ENCODE peak calls at places on chromosomes 5 and 9, in four cellular contexts. One of them, this sample, is unnamed.

GRCh38 chr5:15763754-15764153 is 263.8 kb downstream of the FBXL7 start:
- DNase-seq in HL-60: no peak
- DNase-seq in K562: no peak
- DNase-seq in GM12878: no peak
- DNase-seq in this sample: no peak

GRCh38 chr5:154421868-154422267 is 23.9 kb upstream of the SAP30L start:
- DNase-seq in K562: peak; percentile 59
- DNase-seq in GM12878: no peak
- DNase-seq in HL-60: no peak
- DNase-seq in this sample: no peak

GRCh38 chr9:138052635-138053320 is 175.2 kb downstream of the CACNA1B start:
- DNase-seq in GM12878: no peak
- DNase-seq in HL-60: no peak
- DNase-seq in K562: no peak
- DNase-seq in this sample: no peak

GRCh38 chr5:64939772-64940510 is 171.2 kb downstream of the CWC27 start:
- DNase-seq in K562: no peak
- DNase-seq in HL-60: no peak
- DNase-seq in GM12878: no peak
- DNase-seq in this sample: no peak

GRCh38 chr9:121609845-121610637 is 41.4 kb upstream of the DAB2IP start:
- DNase-seq in K562: no peak
- DNase-seq in GM12878: no peak
- DNase-seq in HL-60: no peak
- DNase-seq in this sample: no peak

GRCh38 chr5:80399553-80400239 is 8.2 kb upstream of the ZFYVE16 start:
- DNase-seq in K562: peak; percentile 11
- DNase-seq in GM12878: peak; percentile 43
- DNase-seq in HL-60: peak; percentile 16
- DNase-seq in this sample: no peak

GRCh38 chr5:93433422-93433821 is 147.6 kb downstream of the NR2F1-AS1 start:
- DNase-seq in GM12878: no peak
- DNase-seq in HL-60: no peak
- DNase-seq in K562: no peak
- DNase-seq in this sample: no peak

GRCh38 chr5:79850941-79851693 is 139.9 kb downstream of the MTX3 start:
- DNase-seq in K562: no peak
- DNase-seq in HL-60: no peak
- DNase-seq in GM12878: no peak
- DNase-seq in this sample: no peak

GRCh38 chr9:122168356-122168755 is 8.6 kb downstream of the MORN5 start:
- DNase-seq in GM12878: no peak
- DNase-seq in HL-60: no peak
- DNase-seq in K562: no peak
- DNase-seq in this sample: no peak

GRCh38 chr5:177511181-177511580 is 1.6 kb upstream of the DOK3 start:
- DNase-seq in GM12878: no peak
- DNase-seq in HL-60: no peak
- DNase-seq in K562: no peak
- DNase-seq in this sample: no peak

GRCh38 chr5:154513669-154514084 is 35.6 kb upstream of the HAND1 start:
- DNase-seq in K562: no peak
- DNase-seq in HL-60: no peak
- DNase-seq in GM12878: peak; percentile 61
- DNase-seq in this sample: no peak

GRCh38 chr5:134533115-134533815 is 7.8 kb downstream of the JADE2 start:
- DNase-seq in GM12878: no peak
- DNase-seq in K562: no peak
- DNase-seq in HL-60: no peak
- DNase-seq in this sample: no peak

GRCh38 chr5:175867587-175868347 is 3.6 kb upstream of the CPLX2 start:
- DNase-seq in GM12878: no peak
- DNase-seq in K562: peak; percentile 35
- DNase-seq in HL-60: peak; percentile 19
- DNase-seq in this sample: no peak

GRCh38 chr9:20479419-20480155 is 142.7 kb downstream of the MLLT3 start:
- DNase-seq in HL-60: peak; percentile 1
- DNase-seq in GM12878: peak; percentile 44
- DNase-seq in K562: no peak
- DNase-seq in this sample: no peak

GRCh38 chr9:71816782-71817549 is 48.7 kb upstream of the CEMIP2 start:
- DNase-seq in GM12878: no peak
- DNase-seq in K562: no peak
- DNase-seq in HL-60: no peak
- DNase-seq in this sample: no peak

GRCh38 chr5:165457854-165458481 is 1952.5 kb downstream of the MAT2B start:
- DNase-seq in K562: no peak
- DNase-seq in HL-60: peak; percentile 58
- DNase-seq in GM12878: no peak
- DNase-seq in this sample: no peak

GRCh38 chr5:111747336-111747735 is 9.7 kb downstream of the NREP start:
- DNase-seq in K562: no peak
- DNase-seq in GM12878: no peak
- DNase-seq in HL-60: no peak
- DNase-seq in this sample: no peak

GRCh38 chr5:141476132-141476909 is 555 bp downstream of the PCDHGC3 start:
- DNase-seq in GM12878: no peak
- DNase-seq in HL-60: peak; percentile 17
- DNase-seq in K562: no peak
- DNase-seq in this sample: no peak

GRCh38 chr5:150627731-150628545 is 12.5 kb upstream of the SYNPO start:
- DNase-seq in K562: no peak
- DNase-seq in GM12878: no peak
- DNase-seq in HL-60: peak; percentile 18
- DNase-seq in this sample: no peak

GRCh38 chr9:121279841-121280388 is 12.0 kb downstream of the GSN start:
- DNase-seq in K562: no peak
- DNase-seq in GM12878: no peak
- DNase-seq in HL-60: no peak
- DNase-seq in this sample: no peak

GRCh38 chr5:141483842-141484241 is 988 bp upstream of the PCDHGC4 start:
- DNase-seq in GM12878: no peak
- DNase-seq in K562: no peak
- DNase-seq in HL-60: no peak
- DNase-seq in this sample: no peak

GRCh38 chr9:37997636-37998374 is 71.2 kb downstream of the SHB start:
- DNase-seq in GM12878: no peak
- DNase-seq in K562: no peak
- DNase-seq in HL-60: no peak
- DNase-seq in this sample: no peak

GRCh38 chr5:9927106-9927505 is 297.0 kb upstream of the TAS2R1 start:
- DNase-seq in GM12878: no peak
- DNase-seq in K562: no peak
- DNase-seq in HL-60: no peak
- DNase-seq in this sample: no peak

DNA sequence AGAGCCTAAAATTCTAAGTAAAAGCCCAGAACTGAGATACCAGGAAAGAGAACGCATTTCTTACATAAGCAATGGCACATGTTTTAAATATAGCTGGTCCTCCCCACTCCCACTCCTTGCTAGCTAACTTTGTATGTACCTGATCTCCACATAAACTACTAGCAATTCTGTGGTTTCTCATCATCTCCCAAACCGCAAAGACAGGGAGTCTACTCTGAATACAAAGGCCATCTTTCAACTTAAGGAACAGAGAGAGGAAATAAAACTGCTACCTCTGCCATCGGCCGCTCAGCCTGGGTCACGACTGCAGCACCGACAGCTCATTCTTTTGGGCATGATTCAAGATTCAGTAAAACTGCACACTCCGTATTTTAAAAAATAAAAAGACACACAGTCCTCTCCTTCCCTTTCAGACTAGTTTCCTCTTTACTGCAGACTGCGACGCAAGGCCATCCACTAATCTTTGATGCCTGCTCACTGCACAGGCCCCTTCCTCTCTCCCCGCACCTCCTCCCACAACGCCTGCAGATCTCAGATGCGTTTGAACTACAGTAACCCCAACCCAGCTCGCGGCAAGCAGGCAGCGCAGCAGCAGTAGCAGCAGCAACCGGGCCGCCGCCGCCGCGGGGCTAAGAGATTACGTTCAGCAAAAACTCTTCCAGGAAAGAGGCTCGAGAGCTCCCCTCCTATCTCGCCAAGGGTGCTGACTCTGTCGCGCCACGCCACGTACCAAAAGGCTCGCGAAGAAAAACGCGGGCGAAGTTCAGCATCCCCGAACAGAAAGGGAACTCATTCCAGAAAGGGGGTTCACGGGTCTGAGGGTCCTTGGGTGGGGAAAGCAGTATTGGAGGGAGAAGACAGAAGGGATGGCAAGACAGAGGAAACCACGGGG is 1.5 kb downstream of the RNF145 start:
- DNase-seq in HL-60: peak; percentile 93
- DNase-seq in K562: peak; percentile 48
- DNase-seq in GM12878: peak; percentile 47
- DNase-seq in this sample: peak; percentile 31
- TF ChIP-seq SPI1 in HL-60: peak; percentile 60
- TF ChIP-seq SPI1 in K562: peak; percentile 72
- TF ChIP-seq SPI1 in GM12878: peak; percentile 2
- TF ChIP-seq SPI1 in this sample: no peak

DNA sequence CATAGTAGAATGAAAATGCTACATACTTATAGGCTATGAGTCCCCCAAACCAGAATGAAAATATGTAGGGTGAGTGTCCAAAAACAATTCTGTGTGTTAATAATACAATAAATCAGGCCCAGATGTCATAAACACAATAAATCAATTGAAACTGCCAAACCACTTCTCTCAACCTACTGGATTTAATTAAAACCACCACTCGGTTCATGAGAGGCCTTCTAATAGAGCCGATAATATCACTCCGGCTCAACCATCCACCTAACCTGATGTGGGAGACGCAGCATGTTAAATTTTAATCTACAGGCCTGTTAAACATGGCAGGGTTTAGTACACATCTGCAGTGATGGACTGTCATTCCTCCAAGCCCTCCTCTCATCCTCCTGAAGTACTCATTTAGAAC is 734.5 kb upstream of the ZNF608 start:
- DNase-seq in GM12878: no peak
- DNase-seq in K562: no peak
- DNase-seq in HL-60: no peak
- DNase-seq in this sample: no peak
- TF ChIP-seq POLR2AphosphoS5 in GM12878: no peak
- TF ChIP-seq POLR2AphosphoS5 in K562: no peak
- TF ChIP-seq POLR2AphosphoS5 in HL-60: no peak
- TF ChIP-seq POLR2AphosphoS5 in this sample: no peak

DNA sequence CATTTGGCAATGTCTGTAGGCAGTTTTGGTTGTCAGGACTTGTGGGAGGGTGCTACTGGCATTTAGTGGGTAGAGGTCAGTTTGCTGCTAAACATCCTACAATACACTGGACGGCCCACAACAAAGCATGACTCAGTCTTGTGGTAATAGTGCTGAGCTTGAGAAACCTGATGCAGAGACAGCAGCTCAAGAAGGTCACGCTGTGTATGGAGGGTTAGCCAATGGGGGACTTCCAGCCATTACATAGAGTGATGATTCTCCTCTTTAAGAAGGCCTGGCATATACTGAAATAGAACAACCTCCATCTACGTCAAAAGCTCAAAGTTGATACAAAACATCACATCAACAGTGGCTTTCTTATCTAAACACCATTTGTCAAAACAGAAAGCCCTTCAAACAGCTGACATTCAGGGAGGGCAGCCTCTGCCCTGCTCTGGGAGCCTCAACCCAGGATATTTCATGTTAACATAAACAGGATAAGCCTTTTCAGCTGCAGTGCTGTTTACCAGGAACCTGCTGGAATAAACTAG is 143.0 kb downstream of the GPBP1 start:
- DNase-seq in GM12878: no peak
- DNase-seq in HL-60: no peak
- DNase-seq in K562: no peak
- DNase-seq in this sample: no peak
- TF ChIP-seq SPI1 in GM12878: no peak
- TF ChIP-seq SPI1 in HL-60: no peak
- TF ChIP-seq SPI1 in K562: no peak
- TF ChIP-seq SPI1 in this sample: no peak

GRCh38 chr9:91301161-91301560 is 60.6 kb downstream of the AUH start:
- DNase-seq in GM12878: no peak
- DNase-seq in K562: no peak
- DNase-seq in HL-60: no peak
- DNase-seq in this sample: no peak

GRCh38 chr9:91302831-91303230 is 58.9 kb downstream of the AUH start:
- DNase-seq in HL-60: peak; percentile 44
- DNase-seq in GM12878: no peak
- DNase-seq in K562: no peak
- DNase-seq in this sample: no peak

GRCh38 chr9:91296354-91296753 is 65.4 kb downstream of the AUH start:
- DNase-seq in K562: no peak
- DNase-seq in HL-60: no peak
- DNase-seq in GM12878: no peak
- DNase-seq in this sample: no peak

GRCh38 chr9:91295357-91295756 is 66.4 kb downstream of the AUH start:
- DNase-seq in GM12878: no peak
- DNase-seq in HL-60: no peak
- DNase-seq in K562: no peak
- DNase-seq in this sample: no peak

GRCh38 chr9:91298304-91298703 is 63.4 kb downstream of the AUH start:
- DNase-seq in GM12878: no peak
- DNase-seq in K562: no peak
- DNase-seq in HL-60: peak; percentile 4
- DNase-seq in this sample: no peak
- TF ChIP-seq POLR2AphosphoS5 in GM12878: no peak
- TF ChIP-seq POLR2AphosphoS5 in K562: no peak
- TF ChIP-seq POLR2AphosphoS5 in HL-60: no peak
- TF ChIP-seq POLR2AphosphoS5 in this sample: no peak

GRCh38 chr9:85523202-85523601 is 218.6 kb downstream of the AGTPBP1 start:
- DNase-seq in K562: no peak
- DNase-seq in HL-60: no peak
- DNase-seq in GM12878: no peak
- DNase-seq in this sample: no peak

GRCh38 chr9:85522459-85523092 is 219.2 kb downstream of the AGTPBP1 start:
- DNase-seq in K562: no peak
- DNase-seq in HL-60: peak; percentile 86
- DNase-seq in GM12878: no peak
- DNase-seq in this sample: peak; percentile 46

GRCh38 chr9:85521331-85522197 is 220.2 kb downstream of the AGTPBP1 start:
- DNase-seq in GM12878: no peak
- DNase-seq in HL-60: no peak
- DNase-seq in K562: no peak
- DNase-seq in this sample: no peak

GRCh38 chr9:85527331-85528015 is 214.3 kb downstream of the AGTPBP1 start:
- DNase-seq in GM12878: no peak
- DNase-seq in HL-60: no peak
- DNase-seq in K562: no peak
- DNase-seq in this sample: no peak

DNA sequence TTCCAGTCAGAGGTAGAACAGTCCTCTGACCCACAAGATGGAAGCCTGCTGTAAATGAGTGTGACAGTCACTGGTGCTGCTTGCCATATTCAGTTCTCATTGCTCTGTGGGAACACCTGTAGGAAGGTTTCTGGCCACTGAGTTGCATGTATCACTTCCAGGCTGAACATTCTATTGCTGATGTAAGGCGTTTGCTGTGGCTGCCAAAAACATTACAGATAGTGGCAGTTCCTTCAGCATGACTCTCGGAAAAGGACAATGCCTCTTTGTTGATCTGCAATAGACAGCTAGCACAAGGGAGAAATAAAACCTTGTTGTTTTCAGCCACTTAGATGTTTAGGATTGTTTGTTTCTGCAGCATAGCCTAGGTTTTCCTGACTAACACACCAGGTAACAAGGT is 217.2 kb downstream of the AGTPBP1 start:
- DNase-seq in GM12878: no peak
- DNase-seq in HL-60: no peak
- DNase-seq in K562: no peak
- DNase-seq in this sample: no peak
- TF ChIP-seq SPI1 in GM12878: no peak
- TF ChIP-seq SPI1 in HL-60: no peak
- TF ChIP-seq SPI1 in K562: no peak
- TF ChIP-seq SPI1 in this sample: no peak